ENCODE peak calls at places on chromosomes 12 and 14, in nine cellular contexts. G, F, L, A, M, Q, K, B and P are unnamed samples.

GRCh38 chr14:56494167-56494566 is 85.4 kb upstream of the TMEM260 start:
- DNase-seq in G (no peak), F (no peak), L (no peak), A (no peak), M (no peak), Q (no peak), K (no peak), B (no peak), P (no peak)

GRCh38 chr12:107525063-107525718 is 160.4 kb upstream of the PWP1 start:
- DNase-seq in G (no peak), F (no peak), L (no peak), A (no peak), M (no peak), Q (no peak), K (no peak), B (no peak), P (no peak)

GRCh38 chr12:73531752-73532151 is 1005.9 kb upstream of the ATXN7L3B start:
- DNase-seq in G (no peak), F (no peak), L (no peak), A (no peak), M (no peak), Q (no peak), K (no peak), B (no peak), P (no peak)

GRCh38 chr14:104355101-104355691 is 216.8 kb downstream of the KIF26A start:
- DNase-seq in G (no peak), F (no peak), L (no peak), A (no peak), M (no peak), Q (no peak), K (no peak), B (peak; percentile 48), P (no peak)

GRCh38 chr12:64824500-64825142 is at the start of gene TBC1D30:
- DNase-seq in G (no peak), F (no peak), L (no peak), A (no peak), M (peak; percentile 41), Q (no peak), K (no peak), B (no peak), P (no peak)

GRCh38 chr14:50263321-50263720 is 31.9 kb upstream of the SOS2 start:
- DNase-seq in G (no peak), F (no peak), L (no peak), A (no peak), M (no peak), Q (no peak), K (no peak), B (no peak), P (no peak)

GRCh38 chr12:42162198-42162597 is 17.5 kb upstream of the GXYLT1 start:
- DNase-seq in G (no peak), F (no peak), L (no peak), A (no peak), M (no peak), Q (no peak), K (no peak), B (no peak), P (no peak)

GRCh38 chr14:98137626-98138025 is 1134.4 kb downstream of the BCL11B start:
- DNase-seq in G (no peak), F (no peak), L (no peak), A (no peak), M (no peak), Q (no peak), K (no peak), B (no peak), P (no peak)

GRCh38 chr14:103095210-103095778 is 769 bp downstream of the EXOC3L4 start:
- DNase-seq in G (no peak), F (no peak), L (peak; percentile 54), A (no peak), M (no peak), Q (no peak), K (no peak), B (no peak), P (no peak)

GRCh38 chr14:106286697-106287290 is 760.4 kb downstream of the TMEM121 start:
- DNase-seq in G (no peak), F (no peak), L (no peak), A (no peak), M (no peak), Q (no peak), K (no peak), B (no peak), P (no peak)

DNA sequence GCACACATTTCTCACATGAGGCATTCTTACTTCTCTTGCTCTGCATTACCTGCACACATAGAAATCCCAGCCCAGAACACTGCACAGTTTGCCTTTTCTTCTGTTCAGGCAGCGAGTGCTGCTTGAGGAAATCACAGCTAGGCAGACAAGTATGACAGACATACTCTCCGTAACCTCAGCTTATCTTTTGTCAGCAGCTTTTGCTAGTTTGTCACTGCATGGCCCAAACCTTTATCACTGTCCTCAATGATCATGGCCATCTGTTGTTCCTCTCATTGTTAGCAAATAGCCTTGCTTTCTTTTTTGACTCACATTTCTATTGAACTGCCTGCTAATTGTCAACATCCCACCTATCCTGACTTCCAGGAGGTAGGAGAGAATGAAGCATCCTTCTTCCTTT is 5.3 kb downstream of the ZNF10 start:
- DNase-seq in G (no peak), F (no peak), L (no peak), A (no peak), M (no peak), Q (no peak), K (no peak), B (no peak), P (no peak)
- TF ChIP-seq POLR2AphosphoS5 in G (no peak), F (no peak), L (no peak), A (no peak), M (no peak), Q (no peak), K (no peak), B (no peak), P (no peak)

GRCh38 chr12:1469063-1469462 is 125.3 kb downstream of the FBXL14 start:
- DNase-seq in G (no peak), F (no peak), L (no peak), A (no peak), M (no peak), Q (no peak), K (no peak), B (no peak), P (no peak)

GRCh38 chr12:1471224-1471623 is 123.2 kb downstream of the FBXL14 start:
- DNase-seq in G (no peak), F (no peak), L (no peak), A (no peak), M (no peak), Q (no peak), K (no peak), B (no peak), P (no peak)

GRCh38 chr12:1473418-1473817 is 121.0 kb downstream of the FBXL14 start:
- DNase-seq in G (no peak), F (no peak), L (peak; percentile 29), A (no peak), M (peak; percentile 6), Q (no peak), K (peak; percentile 30), B (no peak), P (no peak)

GRCh38 chr12:1466481-1467260 is 127.7 kb downstream of the FBXL14 start:
- DNase-seq in G (no peak), F (no peak), L (no peak), A (no peak), M (no peak), Q (no peak), K (no peak), B (no peak), P (no peak)

GRCh38 chr12:1470051-1470450 is 124.3 kb downstream of the FBXL14 start:
- DNase-seq in G (no peak), F (no peak), L (no peak), A (no peak), M (peak; percentile 9), Q (no peak), K (no peak), B (no peak), P (no peak)
- H3K4me1 ChIP-seq in G (peaks cover 29% of the 10 kb centered on the region), F (peaks cover 15% of the 10 kb centered on the region), L (peaks cover 15% of the 10 kb centered on the region), A (no peaks in the 10 kb centered on the region), M (peaks cover 21% of the 10 kb centered on the region), Q (peaks cover 7% of the 10 kb centered on the region), K (no peaks in the 10 kb centered on the region), B (no peaks in the 10 kb centered on the region), P (peaks cover 21% of the 10 kb centered on the region)

GRCh38 chr12:6959376-6960290 is 8.5 kb downstream of the PTPN6 start:
- DNase-seq in G (no peak), F (no peak), L (no peak), A (no peak), M (no peak), Q (no peak), K (no peak), B (peak; percentile 68), P (no peak)
- TF ChIP-seq POLR2AphosphoS5 in G (no peak), F (no peak), L (no peak), A (peak; percentile 71), M (no peak), Q (no peak), K (no peak), B (no peak), P (no peak)

GRCh38 chr12:57240069-57240921 is 10.7 kb downstream of the STAC3 start:
- DNase-seq in G (peak; percentile 47), F (peak; percentile 52), L (peak; percentile 70), A (no peak), M (no peak), Q (no peak), K (peak; percentile 48), B (peak; percentile 77), P (no peak)
- H3K4me1 ChIP-seq in G (peaks cover 55% of the 10 kb centered on the region), F (peaks cover 59% of the 10 kb centered on the region), L (peaks cover 40% of the 10 kb centered on the region), A (peaks cover 50% of the 10 kb centered on the region), M (peaks cover 28% of the 10 kb centered on the region), Q (peaks cover 73% of the 10 kb centered on the region), K (peaks cover 19% of the 10 kb centered on the region), B (no peaks in the 10 kb centered on the region), P (peaks cover 21% of the 10 kb centered on the region)

DNA sequence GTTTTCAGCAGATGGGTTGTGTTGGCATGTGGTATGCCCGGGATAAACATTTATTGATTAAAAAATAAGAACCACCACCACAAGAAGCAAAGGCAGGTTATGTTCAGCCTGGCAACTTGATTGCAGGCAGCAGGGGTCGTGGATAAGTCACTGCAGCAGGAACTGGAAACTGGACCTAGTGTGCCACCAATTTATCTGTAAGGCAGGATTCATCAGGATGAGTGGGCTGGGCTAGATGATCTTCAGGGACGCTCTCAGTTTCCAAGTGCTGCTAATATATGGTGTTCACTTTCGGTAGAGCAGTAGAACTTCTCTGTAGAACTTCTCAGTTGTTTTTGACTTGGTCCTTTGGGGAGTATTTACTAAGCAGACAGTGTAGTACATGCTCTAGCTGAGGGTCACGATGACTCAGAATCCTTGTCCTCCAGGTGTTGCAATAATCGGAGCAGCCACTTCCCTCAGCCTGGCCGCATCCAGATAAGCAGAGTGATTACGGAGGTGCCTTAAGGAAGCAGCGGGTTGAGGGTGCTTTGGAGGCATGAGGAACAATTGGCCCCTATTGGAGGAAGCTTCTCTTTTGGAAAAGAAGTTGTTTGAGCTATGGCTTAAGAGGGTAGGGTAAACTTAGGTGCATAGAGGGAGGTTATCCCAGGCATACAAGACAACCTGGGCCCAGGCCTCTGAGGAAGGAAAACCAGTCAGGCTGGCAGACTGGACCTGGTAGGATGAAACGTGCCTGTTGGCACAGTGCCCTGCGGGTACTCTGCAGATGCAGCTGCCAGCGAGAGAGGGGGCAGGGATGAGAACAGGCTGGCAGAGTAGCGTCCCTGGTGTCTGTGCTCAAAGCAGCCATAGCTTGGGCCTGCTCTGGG is 104.0 kb downstream of the GPR135 start:
- DNase-seq in G (peak; percentile 86), F (peak; percentile 59), L (peak; percentile 67), A (no peak), M (peak; percentile 43), Q (peak; percentile 59), K (peak; percentile 78), B (peak; percentile 84), P (no peak)
- TF ChIP-seq POLR2AphosphoS5 in G (peak; percentile 30), F (peak; percentile 56), L (no peak), A (no peak), M (no peak), Q (no peak), K (peak; percentile 54), B (peak; percentile 31), P (no peak)